ENCODE peak calls at places on chromosomes 7 and 10, in ten cellular contexts. E, Z, N, H, Q, B, D, K, O and U are unnamed samples.

GRCh38 chr7:154409703-154410311 is 357.6 kb downstream of the DPP6 start:
- DNase-seq in E (no peak), Z (no peak), N (no peak), H (peak; percentile 1), Q (no peak), B (no peak), D (no peak), K (peak; percentile 1), O (no peak), U (no peak)

GRCh38 chr7:103524042-103524907 is 78.3 kb upstream of the SLC26A5 start:
- DNase-seq in E (no peak), Z (no peak), N (no peak), H (peak; percentile 66), Q (peak; percentile 12), B (peak; percentile 11), D (no peak), K (peak; percentile 13), O (no peak), U (no peak)

GRCh38 chr10:10599994-10600393 is 417.7 kb upstream of the CELF2 start:
- DNase-seq in E (no peak), Z (no peak), N (no peak), H (no peak), Q (no peak), B (no peak), D (no peak), K (no peak), O (no peak), U (no peak)

GRCh38 chr10:5447611-5448071 is 35.3 kb downstream of the NET1 start:
- DNase-seq in E (no peak), Z (no peak), N (no peak), H (no peak), Q (no peak), B (no peak), D (no peak), K (no peak), O (no peak), U (no peak)

GRCh38 chr10:35797187-35797586 is 155.1 kb upstream of the FZD8 start:
- DNase-seq in E (no peak), Z (no peak), N (no peak), H (peak; percentile 24), Q (no peak), B (no peak), D (no peak), K (peak; percentile 56), O (no peak), U (no peak)

GRCh38 chr10:80772596-80772995 is 234.9 kb downstream of the SH2D4B start:
- DNase-seq in E (no peak), Z (no peak), N (no peak), H (no peak), Q (no peak), B (no peak), D (no peak), K (no peak), O (no peak), U (no peak)

GRCh38 chr7:137728426-137728825 is 118.3 kb downstream of the DGKI start:
- DNase-seq in E (no peak), Z (no peak), N (no peak), H (no peak), Q (no peak), B (no peak), D (no peak), K (no peak), O (no peak), U (no peak)

GRCh38 chr7:137682596-137682995 is 164.2 kb downstream of the DGKI start:
- DNase-seq in E (no peak), Z (no peak), N (no peak), H (no peak), Q (no peak), B (no peak), D (no peak), K (peak; percentile 99), O (no peak), U (no peak)

GRCh38 chr10:37707829-37708578 is 149.4 kb downstream of the ZNF248 start:
- DNase-seq in E (no peak), Z (no peak), N (no peak), H (no peak), Q (no peak), B (no peak), D (no peak), K (no peak), O (no peak), U (no peak)

GRCh38 chr7:66894463-66895080 is 26.5 kb upstream of the TMEM248 start:
- DNase-seq in E (no peak), Z (no peak), N (no peak), H (peak; percentile 24), Q (no peak), B (no peak), D (no peak), K (peak; percentile 15), O (no peak), U (no peak)

GRCh38 chr10:116215651-116216050 is 57.4 kb downstream of the GFRA1 start:
- DNase-seq in E (no peak), Z (no peak), N (no peak), H (no peak), Q (no peak), B (no peak), D (no peak), K (no peak), O (no peak), U (no peak)

GRCh38 chr10:132387723-132388210 is 9.2 kb upstream of the PWWP2B start:
- DNase-seq in E (peak; percentile 84), Z (no peak), N (no peak), H (peak; percentile 43), Q (no peak), B (peak; percentile 76), D (peak; percentile 73), K (no peak), O (peak; percentile 80), U (peak; percentile 48)
- H3K4me1 ChIP-seq in E (peaks cover 12% of the 10 kb centered on the region), Z (no peaks in the 10 kb centered on the region), N (peaks cover 25% of the 10 kb centered on the region), H (no peaks in the 10 kb centered on the region), Q (peaks cover 5% of the 10 kb centered on the region), B (no peaks in the 10 kb centered on the region), D (no peaks in the 10 kb centered on the region), K (no peaks in the 10 kb centered on the region), O (peaks cover 4% of the 10 kb centered on the region), U (no peaks in the 10 kb centered on the region)

GRCh38 chr10:126169899-126170298 is 218.4 kb downstream of the ADAM12 start:
- DNase-seq in E (no peak), Z (no peak), N (no peak), H (no peak), Q (no peak), B (no peak), D (no peak), K (no peak), O (no peak), U (no peak)

GRCh38 chr10:126170367-126170766 is 217.9 kb downstream of the ADAM12 start:
- DNase-seq in E (no peak), Z (no peak), N (no peak), H (no peak), Q (no peak), B (no peak), D (no peak), K (no peak), O (no peak), U (no peak)

GRCh38 chr10:126175586-126176258 is 212.6 kb downstream of the ADAM12 start:
- DNase-seq in E (no peak), Z (no peak), N (no peak), H (no peak), Q (no peak), B (no peak), D (no peak), K (no peak), O (no peak), U (no peak)

GRCh38 chr10:126166797-126167196 is 221.5 kb downstream of the ADAM12 start:
- DNase-seq in E (no peak), Z (no peak), N (no peak), H (no peak), Q (no peak), B (no peak), D (no peak), K (no peak), O (no peak), U (no peak)

GRCh38 chr10:126171555-126171954 is 216.7 kb downstream of the ADAM12 start:
- DNase-seq in E (no peak), Z (no peak), N (no peak), H (peak; percentile 59), Q (no peak), B (no peak), D (no peak), K (peak; percentile 97), O (no peak), U (no peak)
- H3K4me3 ChIP-seq in E (no peak overlapping the region), Z (no peak overlapping the region), N (no peak overlapping the region), H (no peak overlapping the region), Q (no peak overlapping the region), B (no peak overlapping the region), D (no peak overlapping the region), K (no peak overlapping the region), O (peak overlapping the region; percentile 12), U (no peak overlapping the region)

GRCh38 chr10:18472977-18473376 is 178.4 kb downstream of the NSUN6 start:
- DNase-seq in E (no peak), Z (no peak), N (no peak), H (no peak), Q (no peak), B (no peak), D (no peak), K (no peak), O (no peak), U (no peak)
- TF ChIP-seq CTCF in E (no peak), Z (no peak), N (peak; percentile 27), H (no peak), Q (peak; percentile 49), B (peak; percentile 24), D (no peak), K (no peak), O (no peak), U (no peak)

GRCh38 chr7:107599262-107599661 is 19.2 kb downstream of the BCAP29 start:
- DNase-seq in E (no peak), Z (no peak), N (no peak), H (no peak), Q (no peak), B (no peak), D (no peak), K (no peak), O (no peak), U (no peak)

GRCh38 chr7:107594961-107595737 is 15.1 kb downstream of the BCAP29 start:
- DNase-seq in E (no peak), Z (peak; percentile 92), N (peak; percentile 77), H (peak; percentile 83), Q (no peak), B (no peak), D (no peak), K (peak; percentile 98), O (no peak), U (no peak)

GRCh38 chr7:107597953-107598352 is 17.9 kb downstream of the BCAP29 start:
- DNase-seq in E (no peak), Z (no peak), N (no peak), H (no peak), Q (no peak), B (no peak), D (no peak), K (no peak), O (no peak), U (no peak)

GRCh38 chr7:107596881-107597581 is 17.0 kb downstream of the BCAP29 start:
- DNase-seq in E (no peak), Z (no peak), N (no peak), H (no peak), Q (no peak), B (no peak), D (no peak), K (no peak), O (no peak), U (no peak)

DNA sequence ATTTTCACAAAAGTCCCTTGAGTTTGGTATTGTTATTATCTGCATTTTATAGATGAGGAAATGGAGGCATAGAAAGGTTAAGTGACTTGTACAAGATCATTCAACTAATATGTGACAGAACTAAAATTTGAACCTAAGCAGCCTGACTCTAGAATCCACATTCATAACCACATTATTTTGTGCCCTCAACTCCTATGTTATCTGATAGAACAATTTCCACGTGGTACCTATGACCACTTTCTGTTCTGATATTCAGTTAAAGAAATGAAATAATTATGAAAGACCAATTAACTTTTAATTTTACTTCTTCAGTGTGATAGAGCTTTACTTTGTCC is 17.5 kb downstream of the BCAP29 start:
- DNase-seq in E (no peak), Z (no peak), N (no peak), H (no peak), Q (no peak), B (no peak), D (no peak), K (no peak), O (no peak), U (no peak)
- H3K4me1 ChIP-seq in E (no peaks in the 10 kb centered on the region), Z (peaks cover 35% of the 10 kb centered on the region), N (no peaks in the 10 kb centered on the region), H (peaks cover 5% of the 10 kb centered on the region), Q (no peaks in the 10 kb centered on the region), B (no peaks in the 10 kb centered on the region), D (no peaks in the 10 kb centered on the region), K (peaks cover 22% of the 10 kb centered on the region), O (peaks cover 43% of the 10 kb centered on the region), U (peaks cover 7% of the 10 kb centered on the region)